ENCODE peak calls at places on chromosome 16, in four cellular contexts. V is body of pancreas, J is tibial nerve, S is sigmoid colon. G is an unnamed sample.

GRCh38 chr16:54938351-54939346 is 8.0 kb downstream of the IRX5 start:
- DNase-seq in V (no peak), S (no peak), J (no peak), G (no peak)

GRCh38 chr16:12415072-12415471 is 388.6 kb downstream of the CPPED1 start:
- DNase-seq in V (no peak), S (no peak), J (no peak), G (no peak)

GRCh38 chr16:79721186-79721745 is 120.7 kb upstream of the MAF start:
- DNase-seq in S (no peak), J (no peak), V (no peak), G (no peak)

GRCh38 chr16:53041196-53041977 is 11.3 kb downstream of the CHD9NB start:
- DNase-seq in S (peak), V (peak), J (peak), G (no peak)

GRCh38 chr16:25625620-25626019 is 66.1 kb upstream of the HS3ST4 start:
- DNase-seq in J (no peak), V (no peak), S (no peak), G (no peak)

GRCh38 chr16:79756571-79756970 is 156.0 kb upstream of the MAF start:
- DNase-seq in V (no peak), J (no peak), S (no peak), G (no peak)

GRCh38 chr16:60331168-60331567 is 1597.1 kb upstream of the GOT2 start:
- DNase-seq in V (no peak), J (no peak), S (no peak), G (no peak)

GRCh38 chr16:88023786-88024185 is 72.6 kb downstream of the BANP start:
- DNase-seq in J (no peak), S (no peak), V (no peak), G (no peak)

GRCh38 chr16:84484579-84485254 is 19.7 kb downstream of the MEAK7 start:
- DNase-seq in J (peak), S (no peak), V (peak), G (no peak)

GRCh38 chr16:47064775-47065174 is 79.0 kb downstream of the NETO2 start:
- DNase-seq in S (no peak), J (no peak), V (no peak), G (no peak)

GRCh38 chr16:2308089-2308962 is 32.2 kb downstream of the ABCA3 start:
- DNase-seq in S (no peak), J (no peak), V (peak), G (no peak)

GRCh38 chr16:13402601-13403000 is 501.2 kb downstream of the SHISA9 start:
- DNase-seq in J (no peak), V (no peak), S (no peak), G (no peak)

GRCh38 chr16:79363035-79363434 is 237.5 kb downstream of the MAF start:
- DNase-seq in V (no peak), S (no peak), J (no peak), G (no peak)

GRCh38 chr16:84446086-84446485 is 58.4 kb downstream of the MEAK7 start:
- DNase-seq in S (no peak), V (no peak), J (no peak), G (no peak)

GRCh38 chr16:69917739-69918138 is 33.4 kb upstream of the CLEC18A start:
- DNase-seq in J (peak), V (peak), S (peak), G (peak)

GRCh38 chr16:88503374-88503770 is 50.3 kb downstream of the ZFPM1 start:
- DNase-seq in J (no peak), S (no peak), V (peak), G (no peak)

GRCh38 chr16:8795096-8795495 is 2.3 kb downstream of the TMEM186 start:
- DNase-seq in V (no peak), J (no peak), S (no peak), G (no peak)

GRCh38 chr16:1903845-1904820 is 14.1 kb downstream of the HS3ST6 start:
- DNase-seq in J (no peak), V (no peak), S (no peak), G (no peak)

GRCh38 chr16:85401370-85401916 is 211.7 kb upstream of the GSE1 start:
- DNase-seq in J (no peak), V (peak), S (peak), G (no peak)

GRCh38 chr16:1908081-1908633 is 10.1 kb downstream of the HS3ST6 start:
- DNase-seq in S (no peak), V (no peak), J (no peak), G (no peak)

GRCh38 chr16:55265926-55266325 is 58.1 kb upstream of the IRX6 start:
- DNase-seq in V (no peak), S (no peak), J (no peak), G (no peak)

GRCh38 chr16:84982434-84982833 is 28.9 kb downstream of the ZDHHC7 start:
- DNase-seq in J (no peak), V (peak), S (no peak), G (no peak)

GRCh38 chr16:1477033-1477432 is 2.2 kb upstream of the CLCN7 start:
- DNase-seq in S (no peak), V (no peak), J (no peak), G (no peak)

GRCh38 chr16:27217256-27217655 is 13.9 kb downstream of the KDM8 start:
- DNase-seq in V (no peak), S (no peak), J (no peak), G (no peak)

GRCh38 chr16:16992986-16993783 is 477.6 kb downstream of the XYLT1 start:
- DNase-seq in S (no peak), J (no peak), V (no peak), G (no peak)

GRCh38 chr16:9296273-9296593 is 204.8 kb downstream of the HAPSTR1 start:
- DNase-seq in S (no peak), J (no peak), V (peak), G (no peak)

GRCh38 chr16:4378202-4378666 is 6.6 kb downstream of the VASN start:
- DNase-seq in S (no peak), J (no peak), V (no peak), G (no peak)

GRCh38 chr16:46901709-46902108 is 17.5 kb downstream of the GPT2 start:
- DNase-seq in S (no peak), V (no peak), J (no peak), G (no peak)

GRCh38 chr16:88854306-88855111 is 2.2 kb downstream of the GALNS start:
- DNase-seq in S (no peak), J (no peak), V (no peak), G (no peak)

GRCh38 chr16:22186517-22186916 is 19.6 kb upstream of the EEF2K start:
- DNase-seq in J (no peak), V (no peak), S (no peak), G (no peak)
- TF ChIP-seq CTCF in J (no peak), V (no peak), S (no peak), G (no peak)

DNA sequence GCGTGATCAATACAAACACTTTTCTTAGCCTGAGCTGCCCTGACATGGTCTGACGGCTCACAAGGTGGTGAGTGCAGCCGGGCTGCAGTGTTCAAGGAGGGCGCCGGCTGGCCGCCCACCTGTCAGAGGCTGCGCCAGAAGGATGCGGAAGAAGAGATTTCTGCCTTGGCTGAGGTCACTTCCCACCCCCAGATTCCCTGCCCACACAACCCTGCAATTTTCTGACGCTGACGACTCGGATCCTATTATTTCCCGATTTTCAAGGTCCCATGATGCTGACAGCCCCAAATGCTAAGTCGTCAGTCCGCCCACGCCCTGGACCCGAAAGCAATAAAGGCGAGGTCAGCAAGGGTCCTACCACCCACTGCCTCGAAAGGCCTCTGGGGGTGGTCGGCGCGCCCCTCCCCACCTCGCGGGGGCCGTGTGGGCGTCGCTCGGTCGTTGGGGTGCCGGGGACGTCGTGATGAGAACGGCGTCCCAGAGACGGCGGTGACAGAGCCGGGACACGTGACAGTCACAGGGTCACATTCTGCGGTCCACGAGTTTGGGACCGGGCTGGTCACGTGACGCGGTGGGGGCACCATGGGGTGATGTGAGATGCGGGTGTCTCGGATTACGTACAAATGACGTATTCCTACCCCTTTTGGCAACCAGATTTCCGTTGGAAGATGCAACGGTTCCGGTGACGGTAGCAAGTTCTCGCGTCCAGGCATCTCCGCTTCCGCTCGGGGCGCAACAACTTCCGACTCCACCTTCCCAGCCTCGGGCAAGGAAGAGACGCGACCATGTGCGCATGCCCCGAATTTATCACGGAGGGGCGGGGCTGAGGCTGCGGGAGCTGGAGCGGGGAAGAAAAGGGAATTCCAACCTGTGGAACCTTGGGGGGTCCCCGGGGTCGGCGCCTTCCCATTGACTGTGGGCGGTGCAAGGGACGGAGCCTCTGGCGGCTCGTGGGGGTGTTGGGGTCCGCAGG is at the start of gene STX4:
- DNase-seq in S (peak), V (peak), J (peak), G (peak)
- TF ChIP-seq CTCF in S (no peak), V (no peak), J (peak), G (no peak)

GRCh38 chr16:74774223-74775139 is at the start of gene FA2H:
- DNase-seq in S (peak), V (peak), J (peak), G (peak)
- TF ChIP-seq CTCF in S (no peak), V (peak), J (peak), G (no peak)

DNA sequence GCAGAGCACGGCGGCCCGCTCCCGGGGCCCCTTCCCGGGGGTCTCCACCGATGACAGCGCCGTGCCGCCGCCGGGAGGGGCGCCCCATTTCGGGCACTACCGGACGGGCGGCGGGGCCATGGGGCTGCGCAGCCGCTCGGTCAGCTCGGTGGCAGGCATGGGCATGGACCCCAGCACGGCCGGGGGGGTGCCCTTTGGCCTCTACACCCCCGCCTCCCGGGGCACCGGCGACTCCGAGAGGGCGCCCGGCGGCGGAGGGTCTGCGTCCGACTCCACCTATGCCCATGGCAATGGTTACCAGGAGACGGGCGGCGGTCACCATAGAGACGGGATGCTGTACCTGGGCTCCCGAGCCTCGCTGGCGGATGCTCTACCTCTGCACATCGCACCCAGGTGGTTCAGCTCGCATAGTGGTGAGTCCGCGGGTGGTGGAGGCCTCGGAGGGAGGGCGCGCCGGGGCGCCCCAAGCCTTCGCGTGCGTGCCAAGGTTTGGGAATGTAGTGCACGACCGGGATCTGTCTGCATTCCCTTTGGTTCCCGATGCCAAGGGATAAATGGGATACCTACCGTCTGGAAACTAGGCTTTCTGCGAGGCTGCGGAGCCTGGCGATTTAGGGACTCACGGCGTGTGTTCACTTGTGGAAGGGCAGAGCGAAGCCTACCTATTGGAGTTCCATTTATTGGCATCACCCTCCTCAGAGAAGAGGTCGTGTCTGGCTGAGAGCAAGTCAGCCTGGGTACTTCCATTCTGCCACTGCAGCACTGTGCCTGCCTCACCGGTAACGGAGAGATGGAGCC is 1.1 kb downstream of the ZNRF1 start:
- DNase-seq in J (no peak), V (peak), S (peak), G (no peak)
- TF ChIP-seq CTCF in J (no peak), V (no peak), S (no peak), G (no peak)

GRCh38 chr16:77111057-77111456 is 79.9 kb upstream of the MON1B start:
- DNase-seq in S (no peak), V (no peak), J (no peak), G (no peak)
- TF ChIP-seq CTCF in S (no peak), V (no peak), J (no peak), G (no peak)